ENCODE peak calls at places on chromosome 7, in eight cellular contexts. L, K, M, J, N, B, D and U are unnamed samples.

GRCh38 chr7:93923291-93923690 is 1.8 kb downstream of the GNG11 start:
- DNase-seq in L (no peak), K (no peak), M (no peak), J (no peak), N (no peak), B (no peak), D (no peak), U (no peak)

GRCh38 chr7:19982841-19983835 is 209.7 kb upstream of the TMEM196 start:
- DNase-seq in L (no peak), K (no peak), M (no peak), J (no peak), N (peak), B (peak), D (peak), U (peak)

GRCh38 chr7:15215611-15216010 is 313.1 kb upstream of the DGKB start:
- DNase-seq in L (no peak), K (no peak), M (no peak), J (no peak), N (peak), B (no peak), D (no peak), U (peak)

GRCh38 chr7:11485626-11486025 is 346.4 kb downstream of the THSD7A start:
- DNase-seq in L (no peak), K (no peak), M (no peak), J (no peak), N (no peak), B (no peak), D (no peak), U (no peak)

GRCh38 chr7:151373599-151373998 is 32.0 kb downstream of the NUB1 start:
- DNase-seq in L (no peak), K (no peak), M (no peak), J (no peak), N (no peak), B (no peak), D (no peak), U (no peak)

GRCh38 chr7:128812514-128813168 is 17.6 kb upstream of the FLNC start:
- DNase-seq in L (no peak), K (no peak), M (no peak), J (no peak), N (no peak), B (no peak), D (no peak), U (no peak)

GRCh38 chr7:48887500-48887899 is 36.8 kb upstream of the CDC14C start:
- DNase-seq in L (no peak), K (no peak), M (no peak), J (no peak), N (peak), B (no peak), D (no peak), U (no peak)

GRCh38 chr7:101237206-101238067 is at the start of gene CLDN15:
- DNase-seq in L (no peak), K (no peak), M (no peak), J (no peak), N (peak), B (peak), D (no peak), U (no peak)

GRCh38 chr7:151131622-151132293 is 35.7 kb downstream of the GBX1 start:
- DNase-seq in L (no peak), K (no peak), M (no peak), J (no peak), N (no peak), B (no peak), D (no peak), U (no peak)

GRCh38 chr7:6579446-6579845 is 2.2 kb downstream of the ZDHHC4 start:
- DNase-seq in L (no peak), K (no peak), M (no peak), J (no peak), N (peak), B (no peak), D (peak), U (no peak)
- TF ChIP-seq CTCF in L (peak), K (peak), M (no peak), J (peak), N (peak), B (no peak), D (peak), U (no peak)

GRCh38 chr7:30791126-30791525 is 19.9 kb downstream of the MINDY4 start:
- DNase-seq in L (no peak), K (no peak), M (no peak), J (no peak), N (no peak), B (no peak), D (no peak), U (no peak)
- TF ChIP-seq CTCF in L (no peak), K (no peak), M (no peak), J (no peak), N (no peak), B (no peak), D (no peak), U (no peak)

GRCh38 chr7:7188742-7189141 is 6.4 kb downstream of the C1GALT1 start:
- DNase-seq in L (no peak), K (no peak), M (no peak), J (no peak), N (no peak), B (no peak), D (no peak), U (no peak)
- TF ChIP-seq CTCF in L (no peak), K (no peak), M (no peak), J (no peak), N (no peak), B (no peak), D (no peak), U (no peak)

GRCh38 chr7:140304071-140304799 is 94.1 kb downstream of the SLC37A3 start:
- DNase-seq in L (peak), K (no peak), M (no peak), J (no peak), N (peak), B (no peak), D (peak), U (no peak)
- TF ChIP-seq CTCF in L (peak), K (peak), M (peak), J (peak), N (peak), B (no peak), D (peak), U (peak)